ENCODE peak calls at places on chromosomes 6 and 20, in five cellular contexts. Q is GM03348; F is AG09309; X is GOT3; D is stimulated activated CD4-positive, alpha-beta T cell treated with anti-CD3 and anti-CD28 coated beads, Interleukin-2, amount 100 ng/mL, for 48 hours. Z is an unnamed sample.

GRCh38 chr20:16222859-16223411 is 350.3 kb downstream of the KIF16B start:
- DNase-seq in Q (no peak), F (no peak), X (no peak), D (no peak), Z (no peak)

GRCh38 chr20:38725959-38726848 is 1.9 kb downstream of the SLC32A1 start:
- DNase-seq in Q (no peak), F (no peak), X (no peak), D (peak), Z (no peak)

GRCh38 chr6:99348823-99349619 is 453 bp downstream of the FAXC start:
- DNase-seq in Q (peak), F (no peak), X (no peak), D (no peak), Z (no peak)

GRCh38 chr20:32963176-32963575 is 41.1 kb downstream of the SUN5 start:
- DNase-seq in Q (peak), F (no peak), X (no peak), D (no peak), Z (peak)

GRCh38 chr6:8219352-8219943 is 117.1 kb upstream of the EEF1E1 start:
- DNase-seq in Q (peak), F (peak), X (no peak), D (peak), Z (no peak)

GRCh38 chr6:39053854-39054576 is 5.4 kb downstream of the GLP1R start:
- DNase-seq in Q (no peak), F (no peak), X (no peak), D (no peak), Z (peak)

GRCh38 chr6:167968091-167968490 is 29.4 kb upstream of the KIF25 start:
- DNase-seq in Q (no peak), F (no peak), X (no peak), D (peak), Z (no peak)

GRCh38 chr6:140445474-140446004 is 1071.1 kb upstream of the CITED2 start:
- DNase-seq in Q (peak), F (peak), X (no peak), D (no peak), Z (no peak)

GRCh38 chr20:63944078-63944941 is 11.9 kb downstream of the UCKL1 start:
- DNase-seq in Q (no peak), F (no peak), X (no peak), D (no peak), Z (no peak)

GRCh38 chr6:1040393-1040792 is 271.5 kb upstream of the FOXQ1 start:
- DNase-seq in Q (no peak), F (no peak), X (no peak), D (no peak), Z (no peak)

GRCh38 chr6:110041149-110041548 is 63.0 kb downstream of the GPR6 start:
- DNase-seq in Q (no peak), F (no peak), X (no peak), D (no peak), Z (no peak)

GRCh38 chr6:78868124-78868523 is 773 bp downstream of the IRAK1BP1 start:
- DNase-seq in Q (peak), F (no peak), X (no peak), D (no peak), Z (no peak)

GRCh38 chr6:135382182-135382628 is 115.3 kb downstream of the AHI1 start:
- DNase-seq in Q (no peak), F (no peak), X (no peak), D (no peak), Z (no peak)

GRCh38 chr20:58096880-58097813 is 131.3 kb downstream of the ANKRD60 start:
- DNase-seq in Q (no peak), F (no peak), X (no peak), D (no peak), Z (no peak)

GRCh38 chr20:54431545-54431944 is 43.8 kb upstream of the DOK5 start:
- DNase-seq in Q (no peak), F (peak), X (no peak), D (no peak), Z (no peak)

GRCh38 chr20:32971703-32972161 is 32.5 kb downstream of the SUN5 start:
- DNase-seq in Q (peak), F (no peak), X (no peak), D (no peak), Z (no peak)

GRCh38 chr6:30703011-30703410 is 12.2 kb upstream of the NRM start:
- DNase-seq in Q (no peak), F (no peak), X (no peak), D (no peak), Z (no peak)

GRCh38 chr20:46128310-46129151 is 10.4 kb downstream of the CD40 start:
- DNase-seq in Q (peak), F (no peak), X (no peak), D (no peak), Z (peak)

GRCh38 chr6:80235647-80236046 is 129.2 kb downstream of the BCKDHB start:
- DNase-seq in Q (no peak), F (no peak), X (no peak), D (no peak), Z (no peak)

GRCh38 chr20:50120935-50121693 is 8.2 kb upstream of the UBE2V1 start:
- DNase-seq in Q (peak), F (no peak), X (no peak), D (peak), Z (no peak)

GRCh38 chr6:51161752-51162151 is 343.1 kb downstream of the TFAP2B start:
- DNase-seq in Q (no peak), F (no peak), X (no peak), D (no peak), Z (no peak)

GRCh38 chr6:44456070-44456965 is 68.8 kb downstream of the CDC5L start:
- DNase-seq in Q (peak), F (peak), X (no peak), D (peak), Z (no peak)

GRCh38 chr6:15027472-15027871 is 218.4 kb upstream of the JARID2 start:
- DNase-seq in Q (no peak), F (no peak), X (no peak), D (no peak), Z (no peak)

GRCh38 chr6:168326294-168327261 is 7.0 kb upstream of the DACT2 start:
- DNase-seq in Q (no peak), F (no peak), X (no peak), D (no peak), Z (no peak)

GRCh38 chr6:140012146-140012545 is 637.7 kb upstream of the CITED2 start:
- DNase-seq in Q (no peak), F (no peak), X (no peak), D (no peak), Z (no peak)

GRCh38 chr6:156423829-156424228 is 353.3 kb upstream of the ARID1B start:
- DNase-seq in Q (no peak), F (no peak), X (no peak), D (peak), Z (no peak)

GRCh38 chr6:133715270-133715669 is 173.6 kb upstream of the TCF21 start:
- DNase-seq in Q (no peak), F (no peak), X (no peak), D (no peak), Z (no peak)

GRCh38 chr6:40577672-40578071 is 9.5 kb downstream of the LRFN2 start:
- DNase-seq in Q (no peak), F (no peak), X (no peak), D (no peak), Z (no peak)

GRCh38 chr6:137697267-137697938 is 169.7 kb upstream of the TNFAIP3 start:
- DNase-seq in Q (peak), F (no peak), X (no peak), D (no peak), Z (no peak)

GRCh38 chr6:75207211-75207984 is 1.5 kb upstream of the COL12A1 start:
- DNase-seq in Q (no peak), F (no peak), X (no peak), D (no peak), Z (no peak)

GRCh38 chr6:35248300-35248699 is 11.2 kb upstream of the ZNF76 start:
- DNase-seq in Q (no peak), F (no peak), X (no peak), D (no peak), Z (peak)

GRCh38 chr20:36491901-36492617 is 49.3 kb upstream of the MYL9 start:
- DNase-seq in Q (peak), F (no peak), X (no peak), D (peak), Z (no peak)

GRCh38 chr6:87907521-87907920 is 140.1 kb upstream of the SPACA1 start:
- DNase-seq in Q (peak), F (peak), X (no peak), D (no peak), Z (no peak)

GRCh38 chr6:170316071-170316470 is 9.5 kb downstream of the FAM120B start:
- DNase-seq in Q (no peak), F (no peak), X (no peak), D (no peak), Z (no peak)

GRCh38 chr20:3758566-3758965 is 9.0 kb downstream of the ADISSP start:
- DNase-seq in Q (no peak), F (no peak), X (no peak), D (no peak), Z (no peak)

GRCh38 chr6:43376551-43376981 is 7.1 kb upstream of the ZNF318 start:
- DNase-seq in Q (no peak), F (no peak), X (no peak), D (no peak), Z (no peak)

GRCh38 chr20:45041464-45042337 is 59.2 kb downstream of the KCNS1 start:
- DNase-seq in Q (peak), F (no peak), X (no peak), D (no peak), Z (no peak)

GRCh38 chr6:112337209-112337638 is 9.9 kb upstream of the RFPL4B start:
- DNase-seq in Q (peak), F (peak), X (peak), D (no peak), Z (no peak)

GRCh38 chr20:58173930-58174707 is 54.3 kb downstream of the ANKRD60 start:
- DNase-seq in Q (no peak), F (no peak), X (no peak), D (no peak), Z (no peak)